ENCODE peak calls at places on chromosomes 1 and 21, in ten cellular contexts. Y is MM.1S, I is PC-3, N is HCT116, X is OCI-LY7, P is GM23248, G is hepatocyte, U is PC-9, E is Karpas-422, K is SK-N-SH. V is an unnamed sample.

GRCh38 chr21:16713331-16714114 is 799.3 kb upstream of the CXADR start:
- DNase-seq in X (no peak), N (no peak), I (no peak), K (no peak), Y (no peak), E (no peak), G (no peak), P (peak; percentile 73), U (no peak), V (no peak)

GRCh38 chr1:2136386-2136821 is 58.2 kb downstream of the FAAP20 start:
- DNase-seq in G (no peak), P (no peak), N (no peak), K (no peak), E (no peak), I (no peak), Y (no peak), X (no peak), U (no peak), V (no peak)

GRCh38 chr1:151887028-151887427 is 22.3 kb downstream of the THEM4 start:
- DNase-seq in P (peak; percentile 79), U (peak; percentile 81), N (no peak), K (no peak), Y (no peak), G (no peak), E (no peak), I (peak; percentile 88), X (no peak), V (no peak)

GRCh38 chr1:15685820-15686219 is 1.7 kb downstream of the PLEKHM2 start:
- DNase-seq in Y (no peak), G (no peak), U (no peak), P (peak; percentile 39), I (no peak), N (no peak), X (no peak), E (no peak), K (no peak), V (no peak)

GRCh38 chr1:243501002-243501401 is 245.2 kb downstream of the SDCCAG8 start:
- DNase-seq in X (no peak), U (no peak), E (no peak), G (no peak), K (no peak), P (peak; percentile 96), Y (no peak), I (peak; percentile 38), N (no peak), V (no peak)

GRCh38 chr1:204828352-204828850 is 42.3 kb upstream of the NFASC start:
- DNase-seq in K (peak; percentile 98), Y (peak; percentile 45), X (no peak), E (no peak), P (peak; percentile 96), N (no peak), I (peak; percentile 86), U (no peak), G (peak; percentile 86), V (peak; percentile 94)

GRCh38 chr21:46024983-46025860 is 43.7 kb downstream of the COL6A1 start:
- DNase-seq in Y (no peak), G (peak; percentile 49), P (peak; percentile 54), K (no peak), X (no peak), N (no peak), I (no peak), E (no peak), U (peak; percentile 67), V (no peak)

GRCh38 chr1:224348137-224348536 is 8.5 kb upstream of the CNIH4 start:
- DNase-seq in U (no peak), I (no peak), E (no peak), X (no peak), G (no peak), K (no peak), P (no peak), N (no peak), Y (no peak), V (no peak)

GRCh38 chr1:11058595-11059165 is 1.1 kb downstream of the SRM start:
- DNase-seq in G (no peak), Y (no peak), I (no peak), K (peak; percentile 48), X (peak; percentile 48), E (no peak), P (peak; percentile 32), N (no peak), U (no peak), V (no peak)

GRCh38 chr1:220694866-220695382 is 4.8 kb downstream of the C1orf115 start:
- DNase-seq in P (no peak), U (no peak), N (no peak), X (no peak), I (no peak), Y (no peak), K (no peak), E (no peak), G (no peak), V (no peak)

GRCh38 chr1:65704318-65704717 is 88.4 kb upstream of the PDE4B start:
- DNase-seq in P (no peak), E (no peak), U (no peak), K (peak; percentile 34), G (no peak), N (no peak), X (no peak), Y (peak; percentile 59), I (no peak), V (no peak)

GRCh38 chr1:63893976-63894375 is 120.2 kb downstream of the ROR1 start:
- DNase-seq in X (no peak), U (peak; percentile 58), I (peak; percentile 80), E (no peak), K (no peak), Y (no peak), G (no peak), P (no peak), N (no peak), V (no peak)

DNA sequence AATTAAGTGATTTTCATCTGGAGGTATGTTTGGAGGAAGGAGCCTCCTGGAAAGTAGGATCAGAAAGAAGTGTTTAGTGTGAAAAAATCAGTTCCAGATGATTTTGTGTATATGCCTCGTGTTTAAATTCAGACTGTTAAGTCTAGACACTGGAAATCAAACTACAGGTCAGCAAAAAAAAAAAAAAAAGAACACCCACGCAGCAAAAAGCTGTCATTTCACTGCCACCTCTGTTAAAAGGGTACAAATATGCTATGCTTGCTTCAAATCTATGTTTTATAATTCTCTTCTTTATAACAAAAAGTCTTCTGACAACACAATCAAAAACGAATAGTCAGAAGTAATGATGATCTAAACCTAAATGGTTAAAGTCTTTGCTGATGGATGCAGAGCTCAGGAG is 439.0 kb downstream of the SMYD3 start:
- DNase-seq in X (no peak), N (no peak), U (no peak), Y (no peak), I (no peak), K (no peak), E (no peak), P (no peak), G (no peak), V (no peak)
- H3K9me2 ChIP-seq in X (no peaks in the 10 kb centered on the region), N (no peaks in the 10 kb centered on the region), U (no peaks in the 10 kb centered on the region), Y (no peaks in the 10 kb centered on the region), I (no peaks in the 10 kb centered on the region), K (no peaks in the 10 kb centered on the region), E (no peaks in the 10 kb centered on the region), P (no peaks in the 10 kb centered on the region), G (no peaks in the 10 kb centered on the region), V (no peaks in the 10 kb centered on the region)

GRCh38 chr1:236465231-236465958 is 58.4 kb upstream of the LGALS8 start:
- DNase-seq in E (no peak), K (no peak), U (no peak), X (no peak), G (no peak), P (no peak), N (no peak), I (peak; percentile 26), Y (peak; percentile 36), V (no peak)

GRCh38 chr1:236458991-236459390 is 64.8 kb upstream of the LGALS8 start:
- DNase-seq in N (no peak), I (no peak), G (no peak), K (no peak), E (no peak), Y (no peak), U (no peak), X (no peak), P (no peak), V (no peak)

GRCh38 chr1:236457775-236458174 is 63.7 kb downstream of the EDARADD start:
- DNase-seq in P (no peak), U (no peak), Y (no peak), X (no peak), E (no peak), N (no peak), G (no peak), I (no peak), K (no peak), V (no peak)

GRCh38 chr1:236455242-236455641 is 61.2 kb downstream of the EDARADD start:
- DNase-seq in P (no peak), G (no peak), K (no peak), N (no peak), I (no peak), X (no peak), E (no peak), Y (no peak), U (no peak), V (no peak)

DNA sequence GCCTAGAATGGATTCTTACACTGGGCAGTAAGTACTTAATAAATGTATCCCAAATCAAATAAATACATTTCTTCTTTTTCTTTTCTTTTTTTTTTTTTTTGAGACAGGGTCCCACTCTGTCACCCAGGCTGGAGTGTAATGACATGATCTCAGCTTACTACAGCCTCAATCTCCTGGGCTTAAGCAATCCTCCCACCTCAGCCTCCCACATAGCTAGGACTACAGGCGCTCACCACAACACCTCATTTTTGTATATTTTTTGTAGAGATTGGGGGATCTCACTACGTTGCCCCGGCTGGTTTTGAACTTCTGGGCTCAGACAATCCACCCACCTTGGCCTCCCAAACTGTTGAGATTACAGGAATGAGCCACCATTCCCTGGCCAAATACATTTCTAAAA is 63.7 kb upstream of the LGALS8 start:
- DNase-seq in I (no peak), U (no peak), P (no peak), K (no peak), E (no peak), X (no peak), G (no peak), N (no peak), Y (no peak), V (no peak)
- H3K9me2 ChIP-seq in I (no peaks in the 10 kb centered on the region), U (no peaks in the 10 kb centered on the region), P (no peaks in the 10 kb centered on the region), K (no peaks in the 10 kb centered on the region), E (no peaks in the 10 kb centered on the region), X (no peaks in the 10 kb centered on the region), G (no peaks in the 10 kb centered on the region), N (no peaks in the 10 kb centered on the region), Y (no peaks in the 10 kb centered on the region), V (no peaks in the 10 kb centered on the region)

DNA sequence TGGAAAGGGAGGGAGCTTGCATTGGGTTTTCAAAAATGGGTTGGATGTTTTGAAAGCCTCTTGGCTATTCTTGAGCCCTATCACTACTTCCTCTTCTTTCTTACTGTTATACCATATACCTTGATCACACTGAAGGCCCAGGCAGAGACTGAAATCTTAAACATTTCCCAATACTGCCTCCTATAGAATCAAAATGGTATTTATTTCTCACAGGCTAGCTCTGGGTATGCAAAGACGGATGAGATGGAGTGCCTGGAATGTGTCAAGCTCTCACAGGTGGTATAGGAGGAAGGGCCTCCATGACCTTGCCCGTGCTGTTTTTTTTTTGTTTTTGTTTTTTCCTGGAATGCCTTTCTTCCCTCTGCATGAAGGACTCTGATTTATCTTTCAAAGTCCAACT is 268.4 kb upstream of the USP24 start:
- DNase-seq in I (no peak), K (no peak), X (peak; percentile 0), P (no peak), Y (no peak), N (no peak), E (peak; percentile 66), G (no peak), U (no peak), V (peak; percentile 77)
- H3K9me2 ChIP-seq in I (no peaks in the 10 kb centered on the region), K (no peaks in the 10 kb centered on the region), X (no peaks in the 10 kb centered on the region), P (no peaks in the 10 kb centered on the region), Y (no peaks in the 10 kb centered on the region), N (no peaks in the 10 kb centered on the region), E (no peaks in the 10 kb centered on the region), G (no peaks in the 10 kb centered on the region), U (no peaks in the 10 kb centered on the region), V (no peaks in the 10 kb centered on the region)

GRCh38 chr1:100722211-100722610 is 2.7 kb downstream of the VCAM1 start:
- DNase-seq in U (no peak), E (no peak), G (no peak), X (no peak), K (no peak), N (no peak), Y (no peak), I (no peak), P (peak; percentile 31), V (no peak)
- H3K9me2 ChIP-seq in U (peaks cover 3% of the 10 kb centered on the region), E (no peaks in the 10 kb centered on the region), G (no peaks in the 10 kb centered on the region), X (no peaks in the 10 kb centered on the region), K (no peaks in the 10 kb centered on the region), N (no peaks in the 10 kb centered on the region), Y (no peaks in the 10 kb centered on the region), I (no peaks in the 10 kb centered on the region), P (no peaks in the 10 kb centered on the region), V (no peaks in the 10 kb centered on the region)

V was measured in GM23338.